ENCODE peak calls at places on chromosomes 4 and X, in nine cellular contexts. One of them, this sample, is unnamed.

GRCh38 chr4:174460684-174461083 is 61.6 kb downstream of the HPGD start:
- DNase-seq in CD4-positive, alpha-beta T cell: no peak
- DNase-seq in upper lobe of right lung: no peak
- DNase-seq in germinal center: no peak
- DNase-seq in NCI-H2171 treated with DMSO at 0.1 percent for 48 hours: no peak
- DNase-seq in activated CD4-positive, alpha-beta T cell treated with anti-CD3 and anti-CD28 coated beads, Interleukin-2, amount 50 U/mL, for 4 hours: no peak
- DNase-seq in neural progenitor cell: no peak
- DNase-seq in iris pigment epithelial cell: peak
- DNase-seq in left colon: no peak
- DNase-seq in this sample: no peak

GRCh38 chr4:16809064-16809463 is 89.4 kb downstream of the LDB2 start:
- DNase-seq in CD4-positive, alpha-beta T cell: no peak
- DNase-seq in iris pigment epithelial cell: no peak
- DNase-seq in left colon: no peak
- DNase-seq in neural progenitor cell: no peak
- DNase-seq in germinal center: no peak
- DNase-seq in upper lobe of right lung: no peak
- DNase-seq in activated CD4-positive, alpha-beta T cell treated with anti-CD3 and anti-CD28 coated beads, Interleukin-2, amount 50 U/mL, for 4 hours: no peak
- DNase-seq in NCI-H2171 treated with DMSO at 0.1 percent for 48 hours: no peak
- DNase-seq in this sample: no peak

GRCh38 chr4:55107054-55107453 is 18.3 kb downstream of the KDR start:
- DNase-seq in CD4-positive, alpha-beta T cell: no peak
- DNase-seq in germinal center: no peak
- DNase-seq in NCI-H2171 treated with DMSO at 0.1 percent for 48 hours: no peak
- DNase-seq in activated CD4-positive, alpha-beta T cell treated with anti-CD3 and anti-CD28 coated beads, Interleukin-2, amount 50 U/mL, for 4 hours: no peak
- DNase-seq in iris pigment epithelial cell: no peak
- DNase-seq in upper lobe of right lung: no peak
- DNase-seq in left colon: no peak
- DNase-seq in neural progenitor cell: no peak
- DNase-seq in this sample: no peak

GRCh38 chr4:7844247-7844991 is 95.2 kb downstream of the AFAP1 start:
- DNase-seq in neural progenitor cell: peak
- DNase-seq in iris pigment epithelial cell: peak
- DNase-seq in NCI-H2171 treated with DMSO at 0.1 percent for 48 hours: peak
- DNase-seq in germinal center: peak
- DNase-seq in left colon: peak
- DNase-seq in CD4-positive, alpha-beta T cell: peak
- DNase-seq in upper lobe of right lung: peak
- DNase-seq in activated CD4-positive, alpha-beta T cell treated with anti-CD3 and anti-CD28 coated beads, Interleukin-2, amount 50 U/mL, for 4 hours: peak
- DNase-seq in this sample: peak

GRCh38 chr4:74410272-74410671 is 34.7 kb upstream of the AREG start:
- DNase-seq in iris pigment epithelial cell: peak
- DNase-seq in left colon: no peak
- DNase-seq in germinal center: no peak
- DNase-seq in CD4-positive, alpha-beta T cell: no peak
- DNase-seq in NCI-H2171 treated with DMSO at 0.1 percent for 48 hours: no peak
- DNase-seq in activated CD4-positive, alpha-beta T cell treated with anti-CD3 and anti-CD28 coated beads, Interleukin-2, amount 50 U/mL, for 4 hours: no peak
- DNase-seq in neural progenitor cell: no peak
- DNase-seq in upper lobe of right lung: no peak
- DNase-seq in this sample: no peak

GRCh38 chr4:85681194-85681803 is 206.3 kb downstream of the ARHGAP24 start:
- DNase-seq in left colon: no peak
- DNase-seq in germinal center: no peak
- DNase-seq in upper lobe of right lung: no peak
- DNase-seq in activated CD4-positive, alpha-beta T cell treated with anti-CD3 and anti-CD28 coated beads, Interleukin-2, amount 50 U/mL, for 4 hours: no peak
- DNase-seq in CD4-positive, alpha-beta T cell: no peak
- DNase-seq in neural progenitor cell: no peak
- DNase-seq in iris pigment epithelial cell: peak
- DNase-seq in NCI-H2171 treated with DMSO at 0.1 percent for 48 hours: no peak
- DNase-seq in this sample: peak

GRCh38 chrX:153764786-153765137 is 713 bp downstream of the PLXNB3 start:
- DNase-seq in NCI-H2171 treated with DMSO at 0.1 percent for 48 hours: no peak
- DNase-seq in left colon: no peak
- DNase-seq in CD4-positive, alpha-beta T cell: no peak
- DNase-seq in neural progenitor cell: no peak
- DNase-seq in upper lobe of right lung: no peak
- DNase-seq in germinal center: no peak
- DNase-seq in activated CD4-positive, alpha-beta T cell treated with anti-CD3 and anti-CD28 coated beads, Interleukin-2, amount 50 U/mL, for 4 hours: no peak
- DNase-seq in iris pigment epithelial cell: no peak
- DNase-seq in this sample: no peak

GRCh38 chr4:162659716-162660115 is 495.9 kb upstream of the FSTL5 start:
- DNase-seq in neural progenitor cell: no peak
- DNase-seq in left colon: no peak
- DNase-seq in activated CD4-positive, alpha-beta T cell treated with anti-CD3 and anti-CD28 coated beads, Interleukin-2, amount 50 U/mL, for 4 hours: no peak
- DNase-seq in upper lobe of right lung: no peak
- DNase-seq in germinal center: no peak
- DNase-seq in NCI-H2171 treated with DMSO at 0.1 percent for 48 hours: no peak
- DNase-seq in iris pigment epithelial cell: no peak
- DNase-seq in CD4-positive, alpha-beta T cell: no peak
- DNase-seq in this sample: no peak

GRCh38 chr4:76147454-76148141 is 599 bp downstream of the NUP54 start:
- DNase-seq in NCI-H2171 treated with DMSO at 0.1 percent for 48 hours: peak
- DNase-seq in upper lobe of right lung: peak
- DNase-seq in left colon: peak
- DNase-seq in CD4-positive, alpha-beta T cell: no peak
- DNase-seq in neural progenitor cell: peak
- DNase-seq in activated CD4-positive, alpha-beta T cell treated with anti-CD3 and anti-CD28 coated beads, Interleukin-2, amount 50 U/mL, for 4 hours: peak
- DNase-seq in germinal center: peak
- DNase-seq in iris pigment epithelial cell: peak
- DNase-seq in this sample: peak